ENCODE peak calls at places on chromosomes 12 and 14, in ten cellular contexts. Q is stromal cell of bone marrow, T is breast epithelium, W is mucosa of gallbladder, I is GF-D8, U is HFF-Myc, S is A549, O is amniotic stem cell, D is activated T-helper 1 cell treated with Interleukin-2 at 50 U/mL for 16 hours, G is fibroblast of mammary gland. N is an unnamed sample.

GRCh38 chr12:4293942-4294505 is 20.5 kb downstream of the CCND2 start:
- DNase-seq in I (no peak), T (no peak), D (no peak), S (no peak), G (no peak), W (no peak), O (no peak), U (no peak), Q (no peak), N (no peak)

GRCh38 chr14:63647696-63648410 is 6.2 kb upstream of the WDR89 start:
- DNase-seq in D (no peak), O (no peak), I (no peak), U (no peak), T (no peak), G (no peak), Q (no peak), S (no peak), W (no peak), N (no peak)

GRCh38 chr14:45253754-45254300 is 825 bp upstream of the MIS18BP1 start:
- DNase-seq in W (no peak), U (no peak), Q (no peak), T (no peak), S (peak), D (no peak), G (peak), I (no peak), O (no peak), N (no peak)

GRCh38 chr12:110780448-110780847 is 37.8 kb upstream of the PPP1CC start:
- DNase-seq in D (peak), Q (no peak), O (no peak), I (no peak), W (no peak), T (no peak), U (no peak), S (no peak), G (no peak), N (no peak)

GRCh38 chr12:68530965-68531364 is 79.7 kb upstream of the RAP1B start:
- DNase-seq in G (peak), U (no peak), W (peak), I (no peak), O (peak), S (peak), Q (peak), D (no peak), T (no peak), N (no peak)

GRCh38 chr14:64760146-64760755 is 56.0 kb downstream of the PLEKHG3 start:
- DNase-seq in S (peak), Q (no peak), T (no peak), I (no peak), D (peak), U (no peak), O (no peak), W (peak), G (peak), N (no peak)

GRCh38 chr12:16581416-16581815 is 24.5 kb downstream of the LMO3 start:
- DNase-seq in D (no peak), T (no peak), I (no peak), O (no peak), U (no peak), S (no peak), Q (no peak), W (no peak), G (no peak), N (no peak)

GRCh38 chr12:5588231-5588995 is 156.5 kb downstream of the NTF3 start:
- DNase-seq in O (no peak), U (no peak), Q (peak), G (no peak), S (no peak), W (no peak), I (no peak), T (no peak), D (no peak), N (no peak)

GRCh38 chr12:132600048-132601032 is 10.0 kb downstream of the LRCOL1 start:
- DNase-seq in O (no peak), G (peak), T (peak), I (no peak), S (peak), U (no peak), W (peak), D (no peak), Q (peak), N (no peak)

GRCh38 chr14:53192023-53192422 is 38.9 kb upstream of the DDHD1 start:
- DNase-seq in I (no peak), G (peak), O (no peak), U (no peak), S (no peak), Q (no peak), D (no peak), W (no peak), T (no peak), N (no peak)